ENCODE peak calls at places on chromosome 10, in six cellular contexts. M is neural progenitor cell, Q is PC-3, W is MM.1S, X is GM23338, H is SK-N-SH. I is an unnamed sample.

GRCh38 chr10:122557516-122557915 is 3.0 kb upstream of the DMBT1 start:
- DNase-seq in M (peak; percentile 39), Q (no peak), W (no peak), X (peak; percentile 30), H (no peak), I (no peak)

GRCh38 chr10:3486346-3487065 is 298.5 kb downstream of the KLF6 start:
- DNase-seq in M (peak; percentile 85), Q (peak; percentile 86), W (no peak), X (peak; percentile 93), H (peak; percentile 65), I (peak; percentile 34)

GRCh38 chr10:133455611-133456031 is 1.9 kb downstream of the SCART1 start:
- DNase-seq in M (no peak), Q (no peak), W (no peak), X (no peak), H (no peak), I (no peak)

GRCh38 chr10:53276797-53277196 is 504.2 kb upstream of the MBL2 start:
- DNase-seq in M (no peak), Q (peak; percentile 38), W (no peak), X (no peak), H (no peak), I (no peak)

GRCh38 chr10:128422221-128422620 is 296.0 kb upstream of the MKI67 start:
- DNase-seq in M (no peak), Q (no peak), W (no peak), X (no peak), H (no peak), I (no peak)

GRCh38 chr10:73890261-73890660 is 15.9 kb upstream of the CAMK2G start:
- DNase-seq in M (no peak), Q (no peak), W (no peak), X (no peak), H (no peak), I (no peak)

GRCh38 chr10:96269438-96270300 is 1.7 kb downstream of the BLNK start:
- DNase-seq in M (no peak), Q (no peak), W (no peak), X (no peak), H (no peak), I (no peak)

GRCh38 chr10:114290038-114290437 is 51.0 kb downstream of the VWA2 start:
- DNase-seq in M (no peak), Q (no peak), W (no peak), X (no peak), H (no peak), I (no peak)

GRCh38 chr10:111319866-111320265 is 243.0 kb downstream of the ADRA2A start:
- DNase-seq in M (no peak), Q (no peak), W (no peak), X (no peak), H (no peak), I (peak; percentile 17)

GRCh38 chr10:132928261-132928660 is 14.1 kb downstream of the CFAP46 start:
- DNase-seq in M (no peak), Q (no peak), W (no peak), X (no peak), H (no peak), I (no peak)

GRCh38 chr10:24821986-24822385 is 98.3 kb upstream of the ARHGAP21 start:
- DNase-seq in M (no peak), Q (peak; percentile 66), W (no peak), X (no peak), H (no peak), I (peak; percentile 65)

GRCh38 chr10:107686095-107686494 is 521.6 kb upstream of the SORCS1 start:
- DNase-seq in M (no peak), Q (no peak), W (no peak), X (no peak), H (no peak), I (no peak)

GRCh38 chr10:31033166-31033565 is 1.5 kb upstream of the ZNF438 start:
- DNase-seq in M (no peak), Q (no peak), W (no peak), X (no peak), H (no peak), I (peak; percentile 16)

GRCh38 chr10:24723386-24723787 is 300 bp downstream of the ARHGAP21 start:
- DNase-seq in M (peak; percentile 88), Q (no peak), W (peak; percentile 49), X (no peak), H (peak; percentile 76), I (peak; percentile 74)

GRCh38 chr10:27349987-27350386 is 109.4 kb upstream of the ACBD5 start:
- DNase-seq in M (no peak), Q (no peak), W (no peak), X (no peak), H (peak; percentile 29), I (no peak)

GRCh38 chr10:84244651-84245270 is at the start of gene RGR:
- DNase-seq in M (peak; percentile 94), Q (no peak), W (no peak), X (no peak), H (no peak), I (no peak)

GRCh38 chr10:124622866-124623536 is 121.2 kb downstream of the FAM53B start:
- DNase-seq in M (no peak), Q (no peak), W (no peak), X (no peak), H (no peak), I (no peak)
- H3F3A ChIP-seq in M (no peaks in the 10 kb centered on the region), Q (no peaks in the 10 kb centered on the region), W (peaks cover 11% of the 10 kb centered on the region), X (no peaks in the 10 kb centered on the region), H (no peaks in the 10 kb centered on the region), I (no peaks in the 10 kb centered on the region)

GRCh38 chr10:124225468-124226270 is 132.3 kb upstream of the CHST15 start:
- DNase-seq in M (no peak), Q (no peak), W (peak; percentile 35), X (no peak), H (no peak), I (no peak)
- TF ChIP-seq EZH2phosphoT487 in M (no peak), Q (no peak), W (no peak), X (no peak), H (no peak), I (no peak)

GRCh38 chr10:70352401-70353097 is 29.9 kb downstream of the LRRC20 start:
- DNase-seq in M (no peak), Q (no peak), W (no peak), X (no peak), H (peak; percentile 44), I (no peak)

GRCh38 chr10:70357447-70358035 is 24.9 kb downstream of the LRRC20 start:
- DNase-seq in M (no peak), Q (peak; percentile 83), W (no peak), X (no peak), H (no peak), I (peak; percentile 53)

GRCh38 chr10:70354100-70354499 is 28.3 kb downstream of the LRRC20 start:
- DNase-seq in M (no peak), Q (no peak), W (no peak), X (no peak), H (no peak), I (no peak)

GRCh38 chr10:70354566-70355233 is 27.7 kb downstream of the LRRC20 start:
- DNase-seq in M (peak; percentile 41), Q (no peak), W (no peak), X (no peak), H (peak; percentile 49), I (no peak)

DNA sequence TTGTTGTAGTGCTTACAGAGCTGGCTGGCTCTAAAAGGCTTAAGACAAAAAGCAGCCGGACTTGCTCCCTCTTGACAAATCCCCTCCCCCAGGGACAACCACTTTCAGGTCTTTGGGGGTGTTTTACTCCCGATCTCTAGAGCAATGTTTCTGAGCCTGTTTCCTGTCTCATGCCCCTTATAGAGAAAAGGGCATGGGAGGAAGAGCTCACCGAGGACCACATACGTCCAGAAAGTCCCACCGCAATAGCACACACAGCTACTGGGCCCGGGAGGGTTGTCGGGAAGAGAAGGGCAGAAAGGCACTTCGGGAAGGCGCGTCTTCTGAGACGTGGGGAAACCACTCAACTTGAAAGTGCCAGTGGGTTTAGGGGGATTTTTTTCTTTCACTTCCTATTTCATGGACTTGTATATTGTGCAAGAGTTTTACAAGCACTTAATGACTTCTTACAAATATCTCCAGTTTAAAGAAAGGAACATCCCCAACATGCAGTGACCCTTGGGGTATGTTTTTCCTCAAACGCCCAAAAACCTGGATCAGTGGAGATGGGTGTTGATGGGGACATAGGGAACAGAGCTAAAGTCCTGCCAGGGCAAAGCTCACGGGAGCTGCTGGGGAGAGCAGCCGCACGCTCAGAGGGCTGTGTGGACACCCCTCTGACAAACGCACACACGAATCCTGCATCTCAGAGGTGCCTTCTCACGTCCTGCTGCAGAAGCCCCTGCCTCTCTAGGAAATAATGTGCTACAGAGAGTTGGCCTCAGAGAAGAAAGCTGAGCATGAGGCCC is 27.0 kb downstream of the LRRC20 start:
- DNase-seq in M (peak; percentile 82), Q (no peak), W (no peak), X (no peak), H (no peak), I (no peak)
- H3K4me1 ChIP-seq in M (peaks cover 25% of the 10 kb centered on the region), Q (peaks cover 16% of the 10 kb centered on the region), W (no peaks in the 10 kb centered on the region), X (no peaks in the 10 kb centered on the region), H (no peaks in the 10 kb centered on the region), I (peaks cover 4% of the 10 kb centered on the region)

GRCh38 chr10:68982389-68982788 is 6.2 kb upstream of the KIFBP start:
- DNase-seq in M (no peak), Q (no peak), W (no peak), X (no peak), H (no peak), I (no peak)

DNA sequence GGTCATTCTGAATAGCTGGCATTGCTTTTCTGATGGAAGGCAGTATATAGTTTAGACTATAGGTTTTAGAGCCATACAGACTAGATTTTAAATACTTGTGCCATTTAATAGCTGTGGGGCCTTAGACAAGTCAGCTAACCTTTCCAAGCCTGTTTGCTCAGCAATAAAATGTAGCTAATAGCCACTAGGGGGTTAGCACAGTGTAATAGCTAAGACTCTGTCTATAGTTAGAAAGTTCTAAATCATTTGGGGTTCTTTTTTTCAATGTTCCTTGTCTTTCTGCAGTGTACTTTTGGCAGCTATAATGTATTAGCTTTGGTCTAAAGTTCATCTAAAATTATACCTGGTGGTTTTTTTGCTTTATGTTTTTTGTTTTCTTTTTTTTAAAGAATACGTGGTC is 7.5 kb upstream of the KIFBP start:
- DNase-seq in M (no peak), Q (peak; percentile 46), W (no peak), X (peak; percentile 44), H (no peak), I (peak; percentile 47)
- H3F3A ChIP-seq in M (peaks cover 21% of the 10 kb centered on the region), Q (peaks cover 15% of the 10 kb centered on the region), W (peaks cover 9% of the 10 kb centered on the region), X (peaks cover 19% of the 10 kb centered on the region), H (peaks cover 30% of the 10 kb centered on the region), I (peaks cover 72% of the 10 kb centered on the region)

GRCh38 chr10:49841615-49842180 is 79.6 kb upstream of the OGDHL start:
- DNase-seq in M (no peak), Q (no peak), W (no peak), X (no peak), H (peak; percentile 8), I (no peak)

DNA sequence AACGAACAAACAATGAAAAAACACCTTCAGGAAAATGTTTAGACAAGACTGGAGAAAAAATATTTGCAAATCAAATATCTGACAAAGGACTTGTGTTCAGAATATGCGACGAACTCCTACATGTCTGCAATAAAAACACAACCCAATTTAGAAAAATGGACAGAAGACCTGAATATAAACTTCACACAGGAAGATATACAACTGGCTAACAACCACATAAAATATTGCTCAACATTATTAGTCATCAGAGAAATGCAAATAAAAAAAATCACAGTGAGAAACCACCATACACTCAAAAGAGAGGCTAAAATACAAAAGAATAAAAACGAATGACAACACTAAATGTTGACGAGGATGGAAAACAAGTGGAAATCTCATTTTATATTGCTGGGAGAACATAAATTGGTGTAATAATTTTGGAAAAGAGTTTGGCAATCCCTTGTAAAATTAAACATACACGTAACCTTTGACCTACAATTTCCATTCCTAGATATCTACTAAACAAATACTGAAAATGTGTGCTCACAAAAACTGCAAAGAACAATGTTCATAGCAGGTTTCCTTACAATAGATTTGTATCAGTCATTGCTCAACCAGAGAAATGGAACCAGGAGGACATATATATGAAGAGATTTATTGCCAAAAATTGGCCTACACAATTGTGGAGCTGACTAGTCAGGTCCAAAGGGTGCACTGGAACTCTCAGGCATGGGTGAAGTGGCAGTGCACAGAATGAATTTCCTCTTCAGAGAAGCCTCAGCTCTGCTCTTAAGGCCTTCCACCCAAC is 82.8 kb upstream of the OGDHL start:
- DNase-seq in M (no peak), Q (peak; percentile 98), W (no peak), X (no peak), H (no peak), I (peak; percentile 55)
- TF ChIP-seq EZH2phosphoT487 in M (no peak), Q (no peak), W (no peak), X (no peak), H (no peak), I (no peak)